ENCODE peak calls at places on chromosome 22, in four cellular contexts. N is A549, H is esophagus muscularis mucosa, K is GM12878. B is an unnamed sample.

GRCh38 chr22:36435516-36436415 is 45.7 kb downstream of the TXN2 start:
- DNase-seq in N (no peak), H (no peak), K (peak; percentile 52), B (no peak)

GRCh38 chr22:45216133-45217003 is 24.3 kb downstream of the KIAA0930 start:
- DNase-seq in N (no peak), H (no peak), K (no peak), B (no peak)

GRCh38 chr22:50610041-50610451 is 9.5 kb downstream of the MAPK8IP2 start:
- DNase-seq in H (no peak), K (no peak), N (no peak), B (no peak)

GRCh38 chr22:44286673-44287072 is 26.1 kb downstream of the SHISAL1 start:
- DNase-seq in H (no peak), K (no peak), N (no peak), B (no peak)

GRCh38 chr22:17964153-17964552 is 60.2 kb downstream of the MICAL3 start:
- DNase-seq in K (no peak), H (no peak), N (no peak), B (no peak)

GRCh38 chr22:32556150-32556549 is 81.5 kb downstream of the FBXO7 start:
- DNase-seq in N (no peak), H (no peak), K (no peak), B (no peak)

GRCh38 chr22:35622132-35622913 is 5.2 kb upstream of the MB start:
- DNase-seq in H (no peak), K (no peak), N (no peak), B (no peak)

GRCh38 chr22:41910599-41911291 is 4.1 kb downstream of the SHISA8 start:
- DNase-seq in H (no peak), N (no peak), K (no peak), B (peak; percentile 25)

GRCh38 chr22:41857160-41857859 is 24.4 kb downstream of the SREBF2 start:
- DNase-seq in H (no peak), N (peak; percentile 68), K (peak; percentile 46), B (no peak)

GRCh38 chr22:50267591-50268390 is 2.4 kb downstream of the MAPK11 start:
- DNase-seq in N (no peak), H (no peak), K (no peak), B (peak; percentile 39)

GRCh38 chr22:36565686-36566085 is 36.7 kb upstream of the EIF3D start:
- DNase-seq in K (no peak), N (no peak), H (no peak), B (no peak)

GRCh38 chr22:36512333-36512732 is 5.5 kb upstream of the FOXRED2 start:
- DNase-seq in K (no peak), N (no peak), H (no peak), B (no peak)

GRCh38 chr22:18954333-18954732 is 18.2 kb upstream of the PRODH start:
- DNase-seq in K (no peak), N (peak; percentile 22), H (no peak), B (peak; percentile 55)

GRCh38 chr22:29524440-29525191 is 28.9 kb downstream of the THOC5 start:
- DNase-seq in N (peak; percentile 28), H (no peak), K (no peak), B (no peak)

GRCh38 chr22:23245045-23245798 is 64.9 kb downstream of the BCR start:
- DNase-seq in H (no peak), K (no peak), N (no peak), B (no peak)

DNA sequence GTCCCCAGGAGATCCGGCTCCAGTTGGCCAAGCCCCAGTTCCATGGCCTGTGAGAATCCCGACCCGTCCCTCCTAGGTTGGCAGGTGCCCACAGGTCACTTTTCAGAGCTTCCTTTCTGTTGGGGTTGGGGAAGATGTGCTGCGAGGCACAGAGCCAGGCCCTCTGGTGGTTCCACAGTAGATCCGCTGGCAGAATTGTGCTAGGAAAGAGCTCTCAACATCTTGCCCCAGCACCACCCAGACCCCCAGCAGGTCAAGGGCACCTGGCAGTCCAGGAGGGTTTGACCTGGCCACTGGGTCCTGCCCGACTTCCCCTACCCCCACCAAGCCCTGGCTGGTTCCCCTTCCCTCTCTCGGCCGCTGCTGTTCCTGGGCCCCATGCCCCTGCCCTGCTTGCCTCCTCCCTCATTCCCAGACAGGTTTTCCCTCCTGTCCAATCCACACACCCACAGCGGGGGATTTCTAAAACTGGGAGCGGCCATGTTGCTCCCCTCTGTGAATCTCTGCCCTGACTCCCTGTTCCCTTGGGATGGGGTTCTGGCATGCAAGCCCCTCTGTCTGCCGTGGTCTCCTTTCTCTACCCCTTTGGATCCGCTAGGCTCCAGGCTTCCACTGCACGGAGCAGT is 26.2 kb upstream of the GCAT start:
- DNase-seq in H (no peak), K (no peak), N (no peak), B (no peak)
- TF ChIP-seq CTCF in H (no peak), K (no peak), N (peak; percentile 7), B (no peak)

GRCh38 chr22:27318516-27318915 is 483.0 kb downstream of the MN1 start:
- DNase-seq in K (no peak), H (no peak), N (no peak), B (no peak)
- TF ChIP-seq EP300 in K (no peak), H (no peak), N (no peak), B (no peak)

GRCh38 chr22:19959043-19959586 is 17.5 kb upstream of the TXNRD2 start:
- DNase-seq in H (no peak), N (no peak), K (no peak), B (peak; percentile 76)
- TF ChIP-seq POLR2A in H (no peak), N (no peak), K (no peak), B (no peak)

GRCh38 chr22:49045276-49045675 is 782.4 kb downstream of the BRD1 start:
- DNase-seq in K (no peak), N (no peak), H (no peak), B (no peak)

GRCh38 chr22:49048591-49048990 is 779.1 kb downstream of the BRD1 start:
- DNase-seq in H (no peak), K (no peak), N (no peak), B (no peak)

GRCh38 chr22:49046000-49046545 is 781.6 kb downstream of the BRD1 start:
- DNase-seq in H (no peak), K (no peak), N (no peak), B (no peak)

GRCh38 chr22:49047461-49047860 is 780.2 kb downstream of the BRD1 start:
- DNase-seq in K (no peak), N (no peak), H (no peak), B (no peak)

DNA sequence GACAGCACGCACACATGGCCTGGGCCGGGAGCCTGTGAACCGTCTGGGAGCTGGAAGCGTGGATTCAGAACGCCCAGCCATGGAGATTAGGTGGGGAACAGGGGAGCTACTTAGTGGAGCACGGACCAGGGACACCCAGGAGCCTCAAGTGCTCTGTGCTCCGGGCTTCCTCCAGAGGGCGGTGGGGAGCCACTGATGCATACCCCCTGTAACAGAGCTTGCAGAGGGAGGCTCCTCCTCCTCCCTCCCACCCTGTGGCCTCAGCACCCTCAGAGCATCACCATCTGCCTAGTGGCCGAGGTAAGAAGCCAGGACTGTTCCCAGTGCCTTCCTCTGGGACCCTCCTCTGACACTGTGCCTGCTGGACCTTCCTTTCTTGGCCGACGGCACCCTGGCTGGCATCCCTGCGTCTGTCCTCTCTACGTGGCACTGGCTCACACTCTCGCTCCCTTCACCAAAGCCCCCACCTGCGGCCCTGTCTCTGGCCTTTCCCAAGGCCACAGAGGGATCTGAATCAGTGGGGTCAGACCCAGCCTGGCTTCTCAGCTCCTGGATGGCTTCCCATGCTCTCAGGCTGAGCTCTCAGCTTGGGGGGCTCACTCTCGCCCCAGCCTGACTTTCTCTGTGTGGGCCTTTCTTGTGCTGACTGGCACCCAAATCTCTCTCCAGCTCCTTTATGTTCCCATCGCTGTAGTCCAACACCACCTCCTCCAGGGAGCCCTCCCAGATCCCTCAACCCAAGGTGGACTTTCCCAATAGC is 780.9 kb downstream of the BRD1 start:
- DNase-seq in H (no peak), N (peak; percentile 50), K (no peak), B (no peak)
- TF ChIP-seq CTCF in H (no peak), N (peak; percentile 42), K (no peak), B (peak; percentile 23)

DNA sequence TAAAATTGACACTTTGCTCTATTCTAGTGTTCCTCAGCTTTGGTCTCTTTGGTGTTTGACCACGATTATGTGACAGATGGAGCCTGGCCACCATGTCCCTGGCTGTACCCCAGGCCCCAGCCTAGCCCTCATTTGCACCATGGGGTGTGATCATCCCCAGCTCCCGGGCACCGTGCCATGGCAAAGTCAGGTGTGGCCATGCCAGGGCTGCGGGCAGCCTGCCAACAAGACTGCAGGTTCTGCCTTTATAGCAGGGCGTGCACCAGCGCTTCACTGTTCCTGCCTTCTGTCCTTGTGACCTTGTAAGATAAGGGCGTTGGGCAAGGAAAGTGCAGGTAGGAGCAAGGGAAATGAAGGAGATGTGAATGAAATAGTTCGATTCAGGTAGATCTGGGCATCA is 22.4 kb upstream of the APOBEC3A start:
- DNase-seq in K (no peak), H (no peak), N (no peak), B (no peak)
- TF ChIP-seq EP300 in K (no peak), H (no peak), N (no peak), B (no peak)